ENCODE peak calls at places on chromosomes 4 and X, in five cellular contexts. One of them, this sample, is unnamed.

GRCh38 chrX:40108959-40109287 is 11.2 kb upstream of the BCOR start:
- DNase-seq in psoas muscle: peak; percentile 84
- DNase-seq in PC-3: peak; percentile 79
- DNase-seq in GM13977: peak; percentile 73
- DNase-seq in left lung: peak; percentile 91
- DNase-seq in this sample: peak; percentile 76

GRCh38 chr4:71029504-71029903 is 36.1 kb downstream of the DCK start:
- DNase-seq in psoas muscle: no peak
- DNase-seq in PC-3: no peak
- DNase-seq in GM13977: no peak
- DNase-seq in left lung: no peak
- DNase-seq in this sample: no peak

GRCh38 chr4:1130318-1131186 is 17.2 kb upstream of the RNF212 start:
- DNase-seq in psoas muscle: peak; percentile 69
- DNase-seq in PC-3: peak; percentile 88
- DNase-seq in GM13977: peak; percentile 73
- DNase-seq in left lung: peak; percentile 83
- DNase-seq in this sample: peak; percentile 56

GRCh38 chr4:41477200-41477910 is 60.6 kb upstream of the LIMCH1 start:
- DNase-seq in psoas muscle: no peak
- DNase-seq in PC-3: no peak
- DNase-seq in GM13977: no peak
- DNase-seq in left lung: no peak
- DNase-seq in this sample: no peak

GRCh38 chrX:20354505-20354904 is 87.8 kb upstream of the RPS6KA3 start:
- DNase-seq in psoas muscle: no peak
- DNase-seq in PC-3: no peak
- DNase-seq in GM13977: no peak
- DNase-seq in left lung: no peak
- DNase-seq in this sample: no peak

GRCh38 chr4:80462537-80463207 is 127.1 kb downstream of the CFAP299 start:
- DNase-seq in psoas muscle: no peak
- DNase-seq in PC-3: no peak
- DNase-seq in GM13977: peak; percentile 7
- DNase-seq in left lung: no peak
- DNase-seq in this sample: no peak

GRCh38 chr4:133402616-133403015 is 253.5 kb downstream of the PCDH10 start:
- DNase-seq in psoas muscle: no peak
- DNase-seq in PC-3: peak; percentile 14
- DNase-seq in GM13977: no peak
- DNase-seq in left lung: no peak
- DNase-seq in this sample: no peak

GRCh38 chr4:40214038-40214437 is 17.2 kb downstream of the RHOH start:
- DNase-seq in psoas muscle: no peak
- DNase-seq in PC-3: no peak
- DNase-seq in GM13977: no peak
- DNase-seq in left lung: no peak
- DNase-seq in this sample: no peak

GRCh38 chr4:53355919-53356521 is 9.8 kb downstream of the SCFD2 start:
- DNase-seq in psoas muscle: no peak
- DNase-seq in PC-3: peak; percentile 27
- DNase-seq in GM13977: no peak
- DNase-seq in left lung: no peak
- DNase-seq in this sample: no peak

GRCh38 chr4:168643083-168643795 is 146.4 kb downstream of the PALLD start:
- DNase-seq in psoas muscle: no peak
- DNase-seq in PC-3: no peak
- DNase-seq in GM13977: no peak
- DNase-seq in left lung: no peak
- DNase-seq in this sample: no peak

GRCh38 chr4:113293043-113293560 is 243.6 kb downstream of the ANK2 start:
- DNase-seq in psoas muscle: peak; percentile 18
- DNase-seq in PC-3: no peak
- DNase-seq in GM13977: no peak
- DNase-seq in left lung: no peak
- DNase-seq in this sample: no peak

GRCh38 chr4:169286562-169287301 is 16.0 kb upstream of the SH3RF1 start:
- DNase-seq in psoas muscle: no peak
- DNase-seq in PC-3: no peak
- DNase-seq in GM13977: no peak
- DNase-seq in left lung: no peak
- DNase-seq in this sample: no peak

GRCh38 chr4:187380181-187380581 is 615.4 kb upstream of the ZFP42 start:
- DNase-seq in psoas muscle: no peak
- DNase-seq in PC-3: peak; percentile 42
- DNase-seq in GM13977: no peak
- DNase-seq in left lung: no peak
- DNase-seq in this sample: no peak

GRCh38 chr4:153927546-153927945 is 138.7 kb upstream of the SFRP2 start:
- DNase-seq in psoas muscle: no peak
- DNase-seq in PC-3: no peak
- DNase-seq in GM13977: no peak
- DNase-seq in left lung: no peak
- DNase-seq in this sample: no peak

GRCh38 chrX:55008571-55009358 is 8.6 kb downstream of the APEX2 start:
- DNase-seq in psoas muscle: peak; percentile 39
- DNase-seq in PC-3: peak; percentile 96
- DNase-seq in GM13977: no peak
- DNase-seq in left lung: no peak
- DNase-seq in this sample: no peak

GRCh38 chr4:98692411-98692810 is 34.0 kb upstream of the TSPAN5 start:
- DNase-seq in psoas muscle: no peak
- DNase-seq in PC-3: no peak
- DNase-seq in GM13977: no peak
- DNase-seq in left lung: no peak
- DNase-seq in this sample: no peak

GRCh38 chr4:42843694-42844093 is 48.8 kb upstream of the GRXCR1 start:
- DNase-seq in psoas muscle: no peak
- DNase-seq in PC-3: no peak
- DNase-seq in GM13977: no peak
- DNase-seq in left lung: no peak
- DNase-seq in this sample: no peak

GRCh38 chrX:149570668-149571067 is 16.6 kb downstream of the MAGEA9B start:
- DNase-seq in psoas muscle: no peak
- DNase-seq in PC-3: peak; percentile 50
- DNase-seq in GM13977: no peak
- DNase-seq in left lung: no peak
- DNase-seq in this sample: no peak

GRCh38 chrX:153438522-153438921 is 7.3 kb downstream of the TREX2 start:
- DNase-seq in psoas muscle: no peak
- DNase-seq in PC-3: no peak
- DNase-seq in GM13977: no peak
- DNase-seq in left lung: no peak
- DNase-seq in this sample: peak; percentile 30
- TF ChIP-seq CTCF in psoas muscle: peak; percentile 20
- TF ChIP-seq CTCF in PC-3: peak; percentile 36
- TF ChIP-seq CTCF in GM13977: peak; percentile 24
- TF ChIP-seq CTCF in left lung: no peak
- TF ChIP-seq CTCF in this sample: no peak

DNA sequence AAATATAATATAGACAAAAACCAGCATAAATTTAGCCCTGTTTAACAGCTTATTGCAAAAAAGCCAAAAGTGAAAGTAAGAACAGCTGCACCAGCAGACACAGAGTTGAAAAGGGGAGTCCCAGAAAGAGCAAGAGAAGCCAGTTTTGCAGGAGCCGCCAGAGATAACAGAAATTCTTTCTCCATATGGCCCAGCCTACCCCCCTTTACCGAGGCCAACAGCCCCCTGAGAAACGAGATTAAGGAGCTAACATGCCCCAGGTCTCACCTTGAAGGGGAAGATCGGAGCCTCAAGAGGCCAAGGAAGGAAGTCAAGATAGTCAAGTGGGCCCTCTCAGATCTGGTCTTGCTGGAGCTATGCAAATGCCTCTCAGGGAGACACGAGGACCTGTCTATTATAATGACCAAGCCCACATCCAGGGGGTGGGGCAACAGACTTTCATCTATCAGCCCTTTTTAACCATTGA is 4.8 kb downstream of the ACOX3 start:
- DNase-seq in psoas muscle: no peak
- DNase-seq in PC-3: no peak
- DNase-seq in GM13977: peak; percentile 65
- DNase-seq in left lung: no peak
- DNase-seq in this sample: peak; percentile 74
- TF ChIP-seq CTCF in psoas muscle: no peak
- TF ChIP-seq CTCF in PC-3: no peak
- TF ChIP-seq CTCF in GM13977: no peak
- TF ChIP-seq CTCF in left lung: no peak
- TF ChIP-seq CTCF in this sample: no peak

GRCh38 chr4:19024047-19024446 is 1002.5 kb upstream of the LCORL start:
- DNase-seq in psoas muscle: no peak
- DNase-seq in PC-3: no peak
- DNase-seq in GM13977: no peak
- DNase-seq in left lung: no peak
- DNase-seq in this sample: no peak

GRCh38 chr4:19030536-19030935 is 1009.0 kb upstream of the LCORL start:
- DNase-seq in psoas muscle: no peak
- DNase-seq in PC-3: no peak
- DNase-seq in GM13977: no peak
- DNase-seq in left lung: no peak
- DNase-seq in this sample: no peak

GRCh38 chr4:19025031-19025430 is 1003.5 kb upstream of the LCORL start:
- DNase-seq in psoas muscle: no peak
- DNase-seq in PC-3: no peak
- DNase-seq in GM13977: no peak
- DNase-seq in left lung: no peak
- DNase-seq in this sample: no peak

GRCh38 chr4:19030048-19030447 is 1008.5 kb upstream of the LCORL start:
- DNase-seq in psoas muscle: no peak
- DNase-seq in PC-3: no peak
- DNase-seq in GM13977: no peak
- DNase-seq in left lung: no peak
- DNase-seq in this sample: peak; percentile 59

DNA sequence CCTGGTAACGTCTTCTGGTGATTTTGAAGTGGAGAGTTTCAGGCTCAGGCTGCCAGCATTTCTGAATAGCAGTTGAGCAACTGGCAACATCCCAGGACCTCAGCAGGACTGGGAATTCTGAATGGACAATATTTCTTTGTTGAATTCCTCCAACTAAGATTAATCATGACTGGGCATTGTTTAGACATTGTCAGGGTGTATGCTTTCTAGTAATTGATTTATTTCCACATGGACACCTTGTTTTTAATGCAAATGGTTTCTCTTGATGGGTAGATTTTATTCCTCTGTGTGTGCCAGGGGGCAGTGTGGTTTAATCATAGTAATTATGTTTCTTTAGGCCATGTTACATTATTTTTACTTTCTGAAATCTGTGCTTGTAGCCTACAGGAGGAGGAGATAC is 1004.7 kb upstream of the LCORL start:
- DNase-seq in psoas muscle: no peak
- DNase-seq in PC-3: no peak
- DNase-seq in GM13977: no peak
- DNase-seq in left lung: no peak
- DNase-seq in this sample: peak; percentile 80
- TF ChIP-seq CTCF in psoas muscle: no peak
- TF ChIP-seq CTCF in PC-3: peak; percentile 27
- TF ChIP-seq CTCF in GM13977: no peak
- TF ChIP-seq CTCF in left lung: no peak
- TF ChIP-seq CTCF in this sample: no peak

GRCh38 chrX:126141014-126141413 is 25.1 kb downstream of the DCAF12L2 start:
- DNase-seq in psoas muscle: no peak
- DNase-seq in PC-3: no peak
- DNase-seq in GM13977: no peak
- DNase-seq in left lung: no peak
- DNase-seq in this sample: no peak

GRCh38 chrX:126137899-126138298 is 28.2 kb downstream of the DCAF12L2 start:
- DNase-seq in psoas muscle: no peak
- DNase-seq in PC-3: no peak
- DNase-seq in GM13977: no peak
- DNase-seq in left lung: no peak
- DNase-seq in this sample: no peak
- TF ChIP-seq CTCF in psoas muscle: no peak
- TF ChIP-seq CTCF in PC-3: peak; percentile 38
- TF ChIP-seq CTCF in GM13977: peak; percentile 68
- TF ChIP-seq CTCF in left lung: no peak
- TF ChIP-seq CTCF in this sample: no peak

GRCh38 chr4:142660728-142661127 is 185.4 kb downstream of the INPP4B start:
- DNase-seq in psoas muscle: no peak
- DNase-seq in PC-3: no peak
- DNase-seq in GM13977: no peak
- DNase-seq in left lung: no peak
- DNase-seq in this sample: no peak
- TF ChIP-seq CTCF in psoas muscle: no peak
- TF ChIP-seq CTCF in PC-3: no peak
- TF ChIP-seq CTCF in GM13977: no peak
- TF ChIP-seq CTCF in left lung: no peak
- TF ChIP-seq CTCF in this sample: no peak

GRCh38 chr4:175622887-175623286 is 189.2 kb downstream of the GPM6A start:
- DNase-seq in psoas muscle: no peak
- DNase-seq in PC-3: no peak
- DNase-seq in GM13977: no peak
- DNase-seq in left lung: no peak
- DNase-seq in this sample: no peak
- TF ChIP-seq CTCF in psoas muscle: no peak
- TF ChIP-seq CTCF in PC-3: no peak
- TF ChIP-seq CTCF in GM13977: no peak
- TF ChIP-seq CTCF in left lung: no peak
- TF ChIP-seq CTCF in this sample: no peak

GRCh38 chrX:136176399-136176825 is 29.1 kb downstream of the FHL1 start:
- DNase-seq in psoas muscle: no peak
- DNase-seq in PC-3: peak; percentile 37
- DNase-seq in GM13977: no peak
- DNase-seq in left lung: no peak
- DNase-seq in this sample: peak; percentile 58
- TF ChIP-seq CTCF in psoas muscle: no peak
- TF ChIP-seq CTCF in PC-3: no peak
- TF ChIP-seq CTCF in GM13977: no peak
- TF ChIP-seq CTCF in left lung: no peak
- TF ChIP-seq CTCF in this sample: no peak

GRCh38 chrX:56219702-56220101 is 12.5 kb upstream of the KLF8 start:
- DNase-seq in psoas muscle: no peak
- DNase-seq in PC-3: peak; percentile 22
- DNase-seq in GM13977: no peak
- DNase-seq in left lung: no peak
- DNase-seq in this sample: no peak
- TF ChIP-seq CTCF in psoas muscle: peak; percentile 17
- TF ChIP-seq CTCF in PC-3: peak; percentile 38
- TF ChIP-seq CTCF in GM13977: peak; percentile 35
- TF ChIP-seq CTCF in left lung: no peak
- TF ChIP-seq CTCF in this sample: no peak

GRCh38 chr4:28006021-28006420 is 1145.4 kb downstream of the STIM2 start:
- DNase-seq in psoas muscle: peak; percentile 9
- DNase-seq in PC-3: no peak
- DNase-seq in GM13977: no peak
- DNase-seq in left lung: peak; percentile 65
- DNase-seq in this sample: no peak

GRCh38 chr4:28007693-28008092 is 1147.1 kb downstream of the STIM2 start:
- DNase-seq in psoas muscle: no peak
- DNase-seq in PC-3: no peak
- DNase-seq in GM13977: no peak
- DNase-seq in left lung: no peak
- DNase-seq in this sample: no peak

DNA sequence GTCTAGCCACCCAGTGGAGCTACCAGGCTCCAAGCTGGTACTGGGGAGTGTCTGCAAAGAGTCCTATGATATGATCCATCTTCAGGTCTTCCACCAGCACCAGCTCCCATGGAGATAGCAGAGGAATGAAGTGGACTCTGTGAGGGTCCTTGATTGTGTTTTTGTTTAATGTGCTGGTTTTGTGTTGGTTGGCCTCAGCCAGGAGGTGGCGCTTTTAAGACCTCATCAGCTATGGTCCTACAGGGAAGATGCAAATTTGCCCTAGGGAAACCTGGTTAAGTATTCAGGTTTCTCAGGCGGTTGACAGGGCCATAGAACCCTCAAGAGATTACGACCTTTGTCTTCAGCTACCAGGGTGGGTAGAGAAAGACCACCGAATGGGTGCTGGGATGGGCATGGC is 1141.1 kb downstream of the STIM2 start:
- DNase-seq in psoas muscle: no peak
- DNase-seq in PC-3: no peak
- DNase-seq in GM13977: no peak
- DNase-seq in left lung: no peak
- DNase-seq in this sample: no peak
- TF ChIP-seq CTCF in psoas muscle: no peak
- TF ChIP-seq CTCF in PC-3: no peak
- TF ChIP-seq CTCF in GM13977: peak; percentile 5
- TF ChIP-seq CTCF in left lung: no peak
- TF ChIP-seq CTCF in this sample: no peak